ENCODE peak calls at places on chromosomes 11 and 22, in seven cellular contexts. One of them, this sample, is unnamed.

GRCh38 chr22:30795118-30795517 is 100.4 kb downstream of the OSBP2 start:
- DNase-seq in ELF-1: no peak
- DNase-seq in stimulated activated CD4-positive, alpha-beta T cell treated with anti-CD3 and anti-CD28 coated beads, Interleukin-1b, Interleukin-23, amount 100 ng/mL, for 48 hours: no peak
- DNase-seq in T-cell: no peak
- DNase-seq in AG08395: no peak
- DNase-seq in NCI-H146: no peak
- DNase-seq in naive thymus-derived CD8-positive, alpha-beta T cell: no peak
- DNase-seq in this sample: no peak

GRCh38 chr11:11769362-11769761 is 72.4 kb upstream of the USP47 start:
- DNase-seq in ELF-1: no peak
- DNase-seq in stimulated activated CD4-positive, alpha-beta T cell treated with anti-CD3 and anti-CD28 coated beads, Interleukin-1b, Interleukin-23, amount 100 ng/mL, for 48 hours: no peak
- DNase-seq in T-cell: no peak
- DNase-seq in AG08395: no peak
- DNase-seq in NCI-H146: no peak
- DNase-seq in naive thymus-derived CD8-positive, alpha-beta T cell: no peak
- DNase-seq in this sample: no peak

GRCh38 chr11:63248966-63249365 is 5.6 kb upstream of the SLC22A25 start:
- DNase-seq in ELF-1: no peak
- DNase-seq in stimulated activated CD4-positive, alpha-beta T cell treated with anti-CD3 and anti-CD28 coated beads, Interleukin-1b, Interleukin-23, amount 100 ng/mL, for 48 hours: no peak
- DNase-seq in T-cell: no peak
- DNase-seq in AG08395: no peak
- DNase-seq in NCI-H146: no peak
- DNase-seq in naive thymus-derived CD8-positive, alpha-beta T cell: no peak
- DNase-seq in this sample: no peak

GRCh38 chr11:111730871-111731591 is 35.2 kb downstream of the PPP2R1B start:
- DNase-seq in ELF-1: peak
- DNase-seq in stimulated activated CD4-positive, alpha-beta T cell treated with anti-CD3 and anti-CD28 coated beads, Interleukin-1b, Interleukin-23, amount 100 ng/mL, for 48 hours: no peak
- DNase-seq in T-cell: no peak
- DNase-seq in AG08395: no peak
- DNase-seq in NCI-H146: peak
- DNase-seq in naive thymus-derived CD8-positive, alpha-beta T cell: no peak
- DNase-seq in this sample: no peak

GRCh38 chr11:9565822-9566560 is 7.5 kb upstream of the WEE1 start:
- DNase-seq in ELF-1: peak
- DNase-seq in stimulated activated CD4-positive, alpha-beta T cell treated with anti-CD3 and anti-CD28 coated beads, Interleukin-1b, Interleukin-23, amount 100 ng/mL, for 48 hours: peak
- DNase-seq in T-cell: no peak
- DNase-seq in AG08395: peak
- DNase-seq in NCI-H146: peak
- DNase-seq in naive thymus-derived CD8-positive, alpha-beta T cell: no peak
- DNase-seq in this sample: peak

GRCh38 chr11:69339916-69340565 is 46.1 kb downstream of the MYEOV start:
- DNase-seq in ELF-1: no peak
- DNase-seq in stimulated activated CD4-positive, alpha-beta T cell treated with anti-CD3 and anti-CD28 coated beads, Interleukin-1b, Interleukin-23, amount 100 ng/mL, for 48 hours: no peak
- DNase-seq in T-cell: no peak
- DNase-seq in AG08395: no peak
- DNase-seq in NCI-H146: no peak
- DNase-seq in naive thymus-derived CD8-positive, alpha-beta T cell: no peak
- DNase-seq in this sample: no peak

GRCh38 chr11:126102436-126102894 is 39.8 kb upstream of the CDON start:
- DNase-seq in ELF-1: no peak
- DNase-seq in stimulated activated CD4-positive, alpha-beta T cell treated with anti-CD3 and anti-CD28 coated beads, Interleukin-1b, Interleukin-23, amount 100 ng/mL, for 48 hours: no peak
- DNase-seq in T-cell: no peak
- DNase-seq in AG08395: no peak
- DNase-seq in NCI-H146: no peak
- DNase-seq in naive thymus-derived CD8-positive, alpha-beta T cell: no peak
- DNase-seq in this sample: no peak

GRCh38 chr11:65386307-65387081 is at the start of gene FRMD8:
- DNase-seq in ELF-1: peak
- DNase-seq in stimulated activated CD4-positive, alpha-beta T cell treated with anti-CD3 and anti-CD28 coated beads, Interleukin-1b, Interleukin-23, amount 100 ng/mL, for 48 hours: peak
- DNase-seq in T-cell: peak
- DNase-seq in AG08395: peak
- DNase-seq in NCI-H146: peak
- DNase-seq in naive thymus-derived CD8-positive, alpha-beta T cell: peak
- DNase-seq in this sample: peak

GRCh38 chr11:128517457-128518230 is 69.7 kb downstream of the ETS1 start:
- DNase-seq in ELF-1: no peak
- DNase-seq in stimulated activated CD4-positive, alpha-beta T cell treated with anti-CD3 and anti-CD28 coated beads, Interleukin-1b, Interleukin-23, amount 100 ng/mL, for 48 hours: no peak
- DNase-seq in T-cell: no peak
- DNase-seq in AG08395: peak
- DNase-seq in NCI-H146: no peak
- DNase-seq in naive thymus-derived CD8-positive, alpha-beta T cell: no peak
- DNase-seq in this sample: no peak

GRCh38 chr11:122978303-122978620 is 3.4 kb downstream of the BSX start:
- DNase-seq in ELF-1: no peak
- DNase-seq in stimulated activated CD4-positive, alpha-beta T cell treated with anti-CD3 and anti-CD28 coated beads, Interleukin-1b, Interleukin-23, amount 100 ng/mL, for 48 hours: no peak
- DNase-seq in T-cell: no peak
- DNase-seq in AG08395: no peak
- DNase-seq in NCI-H146: no peak
- DNase-seq in naive thymus-derived CD8-positive, alpha-beta T cell: no peak
- DNase-seq in this sample: no peak

GRCh38 chr22:26417406-26417805 is 11.7 kb upstream of the ASPHD2 start:
- DNase-seq in ELF-1: no peak
- DNase-seq in stimulated activated CD4-positive, alpha-beta T cell treated with anti-CD3 and anti-CD28 coated beads, Interleukin-1b, Interleukin-23, amount 100 ng/mL, for 48 hours: no peak
- DNase-seq in T-cell: no peak
- DNase-seq in AG08395: no peak
- DNase-seq in NCI-H146: no peak
- DNase-seq in naive thymus-derived CD8-positive, alpha-beta T cell: no peak
- DNase-seq in this sample: no peak

GRCh38 chr22:40479126-40479800 is 108.9 kb downstream of the SGSM3 start:
- DNase-seq in ELF-1: peak
- DNase-seq in stimulated activated CD4-positive, alpha-beta T cell treated with anti-CD3 and anti-CD28 coated beads, Interleukin-1b, Interleukin-23, amount 100 ng/mL, for 48 hours: no peak
- DNase-seq in T-cell: no peak
- DNase-seq in AG08395: no peak
- DNase-seq in NCI-H146: peak
- DNase-seq in naive thymus-derived CD8-positive, alpha-beta T cell: no peak
- DNase-seq in this sample: no peak

GRCh38 chr11:64891215-64891848 is 12.9 kb upstream of the EHD1 start:
- DNase-seq in ELF-1: no peak
- DNase-seq in stimulated activated CD4-positive, alpha-beta T cell treated with anti-CD3 and anti-CD28 coated beads, Interleukin-1b, Interleukin-23, amount 100 ng/mL, for 48 hours: no peak
- DNase-seq in T-cell: no peak
- DNase-seq in AG08395: no peak
- DNase-seq in NCI-H146: no peak
- DNase-seq in naive thymus-derived CD8-positive, alpha-beta T cell: no peak
- DNase-seq in this sample: no peak

GRCh38 chr11:96342971-96343711 is at the start of gene MAML2:
- DNase-seq in ELF-1: peak
- DNase-seq in stimulated activated CD4-positive, alpha-beta T cell treated with anti-CD3 and anti-CD28 coated beads, Interleukin-1b, Interleukin-23, amount 100 ng/mL, for 48 hours: peak
- DNase-seq in T-cell: peak
- DNase-seq in AG08395: peak
- DNase-seq in NCI-H146: peak
- DNase-seq in naive thymus-derived CD8-positive, alpha-beta T cell: peak
- DNase-seq in this sample: peak

GRCh38 chr11:57340228-57340627 is 2.1 kb downstream of the P2RX3 start:
- DNase-seq in ELF-1: peak
- DNase-seq in stimulated activated CD4-positive, alpha-beta T cell treated with anti-CD3 and anti-CD28 coated beads, Interleukin-1b, Interleukin-23, amount 100 ng/mL, for 48 hours: no peak
- DNase-seq in T-cell: no peak
- DNase-seq in AG08395: no peak
- DNase-seq in NCI-H146: no peak
- DNase-seq in naive thymus-derived CD8-positive, alpha-beta T cell: no peak
- DNase-seq in this sample: no peak

GRCh38 chr11:61922539-61922938 is 5.2 kb upstream of the RAB3IL1 start:
- DNase-seq in ELF-1: no peak
- DNase-seq in stimulated activated CD4-positive, alpha-beta T cell treated with anti-CD3 and anti-CD28 coated beads, Interleukin-1b, Interleukin-23, amount 100 ng/mL, for 48 hours: no peak
- DNase-seq in T-cell: no peak
- DNase-seq in AG08395: peak
- DNase-seq in NCI-H146: no peak
- DNase-seq in naive thymus-derived CD8-positive, alpha-beta T cell: no peak
- DNase-seq in this sample: no peak

GRCh38 chr11:18111005-18111404 is 5.1 kb upstream of the SAAL1 start:
- DNase-seq in ELF-1: no peak
- DNase-seq in stimulated activated CD4-positive, alpha-beta T cell treated with anti-CD3 and anti-CD28 coated beads, Interleukin-1b, Interleukin-23, amount 100 ng/mL, for 48 hours: no peak
- DNase-seq in T-cell: no peak
- DNase-seq in AG08395: no peak
- DNase-seq in NCI-H146: no peak
- DNase-seq in naive thymus-derived CD8-positive, alpha-beta T cell: no peak
- DNase-seq in this sample: no peak

GRCh38 chr11:87290304-87290922 is 252.7 kb downstream of the TMEM135 start:
- DNase-seq in ELF-1: no peak
- DNase-seq in stimulated activated CD4-positive, alpha-beta T cell treated with anti-CD3 and anti-CD28 coated beads, Interleukin-1b, Interleukin-23, amount 100 ng/mL, for 48 hours: no peak
- DNase-seq in T-cell: no peak
- DNase-seq in AG08395: peak
- DNase-seq in NCI-H146: peak
- DNase-seq in naive thymus-derived CD8-positive, alpha-beta T cell: no peak
- DNase-seq in this sample: no peak

GRCh38 chr11:73154178-73154577 is 12.1 kb upstream of the FCHSD2 start:
- DNase-seq in ELF-1: no peak
- DNase-seq in stimulated activated CD4-positive, alpha-beta T cell treated with anti-CD3 and anti-CD28 coated beads, Interleukin-1b, Interleukin-23, amount 100 ng/mL, for 48 hours: no peak
- DNase-seq in T-cell: no peak
- DNase-seq in AG08395: no peak
- DNase-seq in NCI-H146: no peak
- DNase-seq in naive thymus-derived CD8-positive, alpha-beta T cell: peak
- DNase-seq in this sample: no peak

GRCh38 chr11:112310414-112310813 is 49.8 kb upstream of the PLET1 start:
- DNase-seq in ELF-1: no peak
- DNase-seq in stimulated activated CD4-positive, alpha-beta T cell treated with anti-CD3 and anti-CD28 coated beads, Interleukin-1b, Interleukin-23, amount 100 ng/mL, for 48 hours: no peak
- DNase-seq in T-cell: no peak
- DNase-seq in AG08395: no peak
- DNase-seq in NCI-H146: no peak
- DNase-seq in naive thymus-derived CD8-positive, alpha-beta T cell: no peak
- DNase-seq in this sample: no peak

GRCh38 chr11:3009481-3009880 is 17.4 kb upstream of the NAP1L4 start:
- DNase-seq in ELF-1: no peak
- DNase-seq in stimulated activated CD4-positive, alpha-beta T cell treated with anti-CD3 and anti-CD28 coated beads, Interleukin-1b, Interleukin-23, amount 100 ng/mL, for 48 hours: no peak
- DNase-seq in T-cell: no peak
- DNase-seq in AG08395: no peak
- DNase-seq in NCI-H146: no peak
- DNase-seq in naive thymus-derived CD8-positive, alpha-beta T cell: no peak
- DNase-seq in this sample: no peak

GRCh38 chr11:76206327-76207081 is at the start of gene WNT11:
- DNase-seq in ELF-1: peak
- DNase-seq in stimulated activated CD4-positive, alpha-beta T cell treated with anti-CD3 and anti-CD28 coated beads, Interleukin-1b, Interleukin-23, amount 100 ng/mL, for 48 hours: no peak
- DNase-seq in T-cell: no peak
- DNase-seq in AG08395: no peak
- DNase-seq in NCI-H146: peak
- DNase-seq in naive thymus-derived CD8-positive, alpha-beta T cell: no peak
- DNase-seq in this sample: peak

This sample was measured in T-helper 1 cell.